ENCODE peak calls at places on chromosomes 6 and 20, in seven cellular contexts. Z is stimulated activated naive CD4-positive, alpha-beta T cell; X is GM23248; H is activated naive CD8-positive, alpha-beta T cell treated with anti-CD3 and anti-CD28 coated beads, Interleukin-2, amount 50 U/mL, for 24 hours; T is choroid plexus epithelial cell; F is lower leg skin; K is A549. M is an unnamed sample.

GRCh38 chr6:41713161-41713649 is 22.2 kb downstream of the TFEB start:
- DNase-seq in K (peak; percentile 77), F (no peak), H (no peak), X (peak; percentile 53), T (no peak), Z (no peak), M (no peak)

GRCh38 chr6:143023695-143024094 is 37.0 kb upstream of the AIG1 start:
- DNase-seq in T (no peak), F (no peak), X (no peak), H (no peak), K (no peak), Z (no peak), M (no peak)

GRCh38 chr20:43720007-43720406 is 6.8 kb downstream of the GTSF1L start:
- DNase-seq in X (no peak), T (no peak), Z (no peak), K (no peak), F (no peak), H (no peak), M (no peak)

GRCh38 chr6:81750660-81751387 is 1.7 kb downstream of the TENT5A start:
- DNase-seq in X (peak; percentile 65), F (no peak), Z (no peak), H (no peak), T (no peak), K (no peak), M (no peak)

GRCh38 chr6:45631396-45631795 is 253.7 kb upstream of the SUPT3H start:
- DNase-seq in X (peak; percentile 67), Z (no peak), T (no peak), K (no peak), H (no peak), F (no peak), M (no peak)

GRCh38 chr6:139736507-139736906 is 362.1 kb upstream of the CITED2 start:
- DNase-seq in H (no peak), T (no peak), K (no peak), X (no peak), F (no peak), Z (no peak), M (no peak)

GRCh38 chr6:30721198-30722024 is 1.3 kb downstream of the TUBB start:
- DNase-seq in T (peak; percentile 93), Z (peak; percentile 95), X (peak; percentile 98), F (peak; percentile 88), H (peak; percentile 98), K (no peak), M (peak; percentile 96)

GRCh38 chr6:16583151-16583762 is 178.0 kb downstream of the ATXN1 start:
- DNase-seq in Z (no peak), H (no peak), K (no peak), T (no peak), F (no peak), X (no peak), M (no peak)

GRCh38 chr20:35307666-35308653 is 15.7 kb upstream of the FAM83C start:
- DNase-seq in F (peak; percentile 83), H (no peak), X (peak; percentile 92), T (peak; percentile 37), K (no peak), Z (no peak), M (no peak)

GRCh38 chr6:143501851-143502250 is 9.7 kb downstream of the FUCA2 start:
- DNase-seq in F (no peak), H (no peak), T (no peak), K (no peak), X (peak; percentile 11), Z (no peak), M (no peak)

GRCh38 chr20:64106435-64106961 is 867 bp downstream of the NPBWR2 start:
- DNase-seq in H (no peak), T (no peak), X (no peak), Z (no peak), K (no peak), F (no peak), M (peak; percentile 45)

GRCh38 chr6:167855825-167856425 is 29.2 kb downstream of the AFDN start:
- DNase-seq in T (peak; percentile 98), F (no peak), K (peak; percentile 2), H (no peak), Z (no peak), X (peak; percentile 96), M (no peak)

GRCh38 chr6:167706313-167707109 is 120.2 kb upstream of the AFDN start:
- DNase-seq in Z (peak; percentile 21), F (no peak), X (no peak), H (peak; percentile 67), K (no peak), T (no peak), M (no peak)

GRCh38 chr6:38179794-38180430 is 360.4 kb downstream of the ZFAND3 start:
- DNase-seq in X (no peak), T (no peak), H (no peak), F (no peak), Z (no peak), K (no peak), M (peak; percentile 41)

GRCh38 chr6:81382852-81383251 is 369.6 kb downstream of the TENT5A start:
- DNase-seq in Z (no peak), X (no peak), K (no peak), F (no peak), H (no peak), T (no peak), M (no peak)